ENCODE peak calls at places on chromosomes 13 and 19, in five cellular contexts. F, H, V, Q and P are unnamed samples. For H3K9me3, the result is how much of the 10 kb centered on the place peaks cover.

GRCh38 chr19:49687150-49687549 is 2.2 kb upstream of the ADM5 start:
- DNase-seq in F (no peak), H (no peak), V (no peak), Q (no peak), P (no peak)

GRCh38 chr13:51632643-51633357 is 48.5 kb downstream of the WDFY2 start:
- DNase-seq in F (no peak), H (no peak), V (no peak), Q (no peak), P (no peak)

GRCh38 chr19:4015705-4016402 is 8.3 kb downstream of the PIAS4 start:
- DNase-seq in F (peak), H (no peak), V (peak), Q (no peak), P (no peak)

GRCh38 chr19:55439052-55439451 is 4.0 kb downstream of the SHISA7 start:
- DNase-seq in F (no peak), H (no peak), V (no peak), Q (no peak), P (no peak)

GRCh38 chr19:54662730-54663129 is at the start of gene LILRB4:
- DNase-seq in F (no peak), H (peak), V (no peak), Q (no peak), P (peak)

GRCh38 chr19:55258476-55258827 is 365 bp downstream of the PPP6R1 start:
- DNase-seq in F (peak), H (no peak), V (peak), Q (peak), P (no peak)

GRCh38 chr13:22357132-22357531 is 686.3 kb downstream of the FGF9 start:
- DNase-seq in F (no peak), H (no peak), V (no peak), Q (no peak), P (peak)

GRCh38 chr13:21106089-21106488 is 44.7 kb upstream of the LATS2 start:
- DNase-seq in F (no peak), H (no peak), V (no peak), Q (no peak), P (no peak)

GRCh38 chr19:46976845-46977320 is 42.8 kb upstream of the NPAS1 start:
- DNase-seq in F (peak), H (no peak), V (no peak), Q (no peak), P (no peak)

GRCh38 chr19:447816-448546 is 12.9 kb downstream of the SHC2 start:
- DNase-seq in F (peak), H (no peak), V (no peak), Q (no peak), P (peak)

GRCh38 chr13:99380921-99381645 is 73.9 kb upstream of the GPR183 start:
- DNase-seq in F (no peak), H (no peak), V (no peak), Q (peak), P (no peak)

GRCh38 chr19:6333439-6333838 is at the start of gene ACER1:
- DNase-seq in F (no peak), H (no peak), V (no peak), Q (no peak), P (no peak)

GRCh38 chr19:6340493-6341201 is 7.2 kb upstream of the ACER1 start:
- DNase-seq in F (no peak), H (no peak), V (no peak), Q (no peak), P (no peak)

DNA sequence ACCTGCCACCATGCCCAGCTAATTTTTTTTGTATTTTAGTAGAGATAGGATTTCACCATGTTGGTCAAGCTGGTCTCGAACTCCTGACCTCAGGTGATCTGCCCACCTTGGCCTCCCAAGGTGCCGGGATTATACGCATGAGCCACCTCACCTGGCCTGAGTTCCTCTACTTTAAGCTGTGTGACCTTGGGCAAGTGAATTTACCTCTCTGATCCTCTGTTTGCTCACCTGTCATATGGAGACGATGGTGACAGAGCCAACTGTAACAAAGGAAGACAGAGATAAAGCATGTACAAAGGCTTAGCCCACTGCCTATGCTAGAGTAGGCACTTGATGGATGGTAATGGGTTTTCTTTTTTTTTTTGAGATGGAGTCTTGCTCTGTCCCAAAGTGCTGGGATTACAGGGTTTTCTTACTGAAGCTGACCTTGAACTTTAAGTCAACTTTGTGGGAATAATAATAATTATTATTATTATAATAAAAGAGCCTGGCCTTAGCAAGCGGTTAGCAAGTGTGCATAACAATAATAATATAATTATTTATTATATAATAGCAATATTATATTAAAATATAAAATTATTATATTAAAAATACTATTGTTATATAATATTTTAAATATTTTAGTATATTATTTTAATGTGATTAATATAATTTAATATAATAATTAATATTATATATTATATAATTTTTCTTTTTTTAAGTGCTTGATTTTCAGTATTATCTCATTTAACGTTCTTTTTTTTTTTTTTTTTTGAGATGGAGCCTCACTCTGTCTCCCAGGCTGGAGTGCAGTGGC is 1.3 kb upstream of the ACER1 start:
- DNase-seq in F (no peak), H (no peak), V (no peak), Q (no peak), P (no peak)
- H3K9me3 ChIP-seq in F (under half), H (under half), V (under half), Q (under half), P (under half)

DNA sequence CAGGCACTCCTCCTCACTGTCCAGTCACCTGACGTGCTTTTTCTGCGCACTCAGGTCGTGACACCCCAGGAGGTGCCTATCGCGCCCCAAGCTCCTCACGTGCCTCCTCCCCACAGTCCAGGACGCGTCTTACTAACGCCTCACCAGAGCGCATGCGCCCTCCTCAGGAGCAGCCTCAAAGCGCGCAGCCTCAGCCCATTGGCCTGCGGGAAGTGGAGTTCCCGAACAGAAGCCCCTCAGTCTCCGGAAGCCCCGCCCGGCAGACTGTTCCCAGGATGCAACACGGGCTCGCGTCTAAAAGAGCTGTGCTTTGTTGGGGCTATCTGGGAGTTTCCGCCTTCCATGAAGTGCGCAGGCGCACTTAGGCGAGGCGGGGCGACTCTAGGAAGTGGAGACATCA is 8.3 kb upstream of the ZNF556 start:
- DNase-seq in F (no peak), H (no peak), V (no peak), Q (no peak), P (no peak)
- H3K9me3 ChIP-seq in F (under half), H (under half), V (under half), Q (under half), P (half or more)

DNA sequence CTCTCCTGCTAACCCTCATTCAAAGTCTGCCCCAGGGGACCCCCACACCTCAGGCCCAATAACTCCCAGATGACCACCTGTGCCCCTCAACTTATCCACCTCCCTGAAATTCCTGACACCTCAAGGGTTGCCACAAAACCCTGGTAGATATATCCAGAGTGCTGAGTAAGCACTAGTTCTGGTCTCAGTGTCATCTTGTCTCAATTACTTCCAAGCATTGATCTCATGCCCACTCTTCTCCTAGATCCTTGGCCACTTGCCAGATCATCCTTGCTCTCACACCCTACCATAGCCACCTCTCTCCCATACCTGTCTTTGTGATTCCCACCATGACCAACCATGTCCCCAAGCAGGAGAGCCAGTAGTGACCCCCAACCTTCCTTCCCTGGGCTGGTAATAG is 2.0 kb downstream of the ZNF416 start:
- DNase-seq in F (no peak), H (no peak), V (no peak), Q (no peak), P (no peak)
- H3K9me3 ChIP-seq in F (under half), H (half or more), V (under half), Q (half or more), P (under half)

DNA sequence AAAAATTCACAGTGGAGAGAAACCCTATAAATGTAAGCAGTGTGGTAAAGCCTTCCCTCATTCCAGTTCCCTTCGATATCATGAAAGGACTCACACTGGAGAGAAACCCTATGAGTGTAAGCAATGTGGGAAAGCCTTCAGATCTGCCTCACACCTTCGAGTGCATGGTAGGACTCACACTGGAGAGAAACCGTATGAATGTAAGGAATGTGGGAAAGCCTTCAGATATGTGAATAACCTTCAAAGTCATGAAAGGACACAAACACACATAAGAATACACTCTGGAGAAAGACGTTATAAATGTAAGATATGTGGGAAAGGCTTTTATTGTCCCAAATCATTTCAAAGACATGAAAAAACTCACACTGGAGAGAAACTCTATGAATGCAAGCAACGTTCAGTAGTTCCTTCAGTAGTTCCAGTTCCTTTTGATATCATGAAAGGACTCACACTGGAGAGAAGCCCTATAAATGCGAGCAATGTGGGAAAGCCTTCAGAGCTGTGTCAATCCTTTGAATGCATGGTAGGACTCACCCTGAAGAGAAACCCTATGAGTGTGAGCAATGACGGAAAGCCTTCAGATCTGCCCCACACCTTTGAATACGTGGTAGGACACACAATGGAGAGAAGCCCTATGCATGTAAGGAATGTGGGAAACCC is 16.1 kb upstream of the ZNF439 start:
- DNase-seq in F (no peak), H (no peak), V (no peak), Q (no peak), P (no peak)
- H3K9me3 ChIP-seq in F (under half), H (under half), V (under half), Q (under half), P (half or more)

GRCh38 chr19:52961981-52962380 is 700 bp downstream of the ZNF816 start:
- DNase-seq in F (no peak), H (no peak), V (no peak), Q (no peak), P (no peak)

GRCh38 chr19:52957591-52957990 is 5.1 kb downstream of the ZNF816 start:
- DNase-seq in F (no peak), H (no peak), V (no peak), Q (no peak), P (no peak)

GRCh38 chr19:52962394-52963228 is at the start of gene ZNF816:
- DNase-seq in F (peak), H (peak), V (peak), Q (peak), P (peak)

GRCh38 chr19:52959613-52960295 is 2.9 kb downstream of the ZNF816 start:
- DNase-seq in F (no peak), H (no peak), V (no peak), Q (no peak), P (no peak)

DNA sequence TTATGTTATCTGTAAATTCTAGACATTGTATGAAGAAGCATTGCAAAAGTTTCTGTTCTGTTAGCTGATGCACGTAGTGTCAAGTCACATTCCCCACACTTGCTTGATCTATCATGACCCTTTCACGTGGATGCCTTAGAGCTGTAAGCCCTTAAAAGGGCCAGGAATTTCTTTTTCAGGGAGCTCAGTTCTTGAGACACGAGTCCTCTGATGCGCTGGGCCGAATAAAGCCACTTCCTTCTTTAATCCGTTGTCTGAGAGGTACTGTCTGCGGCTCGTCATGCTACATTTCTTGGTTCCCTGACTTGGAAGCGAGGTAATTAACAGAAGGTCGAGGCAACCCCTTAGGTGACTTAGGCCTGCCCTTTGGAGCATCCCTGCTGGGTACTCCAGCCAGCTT is 5.8 kb downstream of the ZNF816 start:
- DNase-seq in F (no peak), H (no peak), V (no peak), Q (no peak), P (no peak)
- H3K9me3 ChIP-seq in F (under half), H (under half), V (under half), Q (half or more), P (under half)

DNA sequence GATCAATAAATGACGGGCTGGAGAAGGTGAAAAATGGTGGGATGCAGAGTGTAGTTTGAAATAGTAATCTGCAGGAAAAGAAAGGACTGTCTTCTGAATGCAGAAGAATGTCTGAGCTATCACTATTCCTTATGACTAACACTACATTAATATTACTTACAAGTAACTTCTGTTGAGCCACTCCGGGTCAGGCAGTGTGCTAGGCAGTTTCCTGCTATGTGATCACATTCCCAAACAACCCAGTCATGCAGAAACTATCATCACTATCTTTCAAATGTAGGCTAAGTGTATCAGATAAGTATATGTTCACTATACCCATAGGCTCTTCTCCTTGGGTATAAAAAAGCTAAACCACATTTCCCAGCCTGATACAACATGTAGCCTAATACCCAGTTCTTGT is 6.6 kb downstream of the ZNF599 start:
- DNase-seq in F (no peak), H (no peak), V (no peak), Q (no peak), P (no peak)
- H3K9me3 ChIP-seq in F (under half), H (under half), V (under half), Q (under half), P (under half)

GRCh38 chr19:21922276-21922675 is 86.3 kb upstream of the ZNF43 start:
- DNase-seq in F (no peak), H (no peak), V (no peak), Q (no peak), P (no peak)

GRCh38 chr19:21921691-21922180 is 85.8 kb upstream of the ZNF43 start:
- DNase-seq in F (no peak), H (no peak), V (no peak), Q (no peak), P (no peak)
- H3K9me3 ChIP-seq in F (under half), H (under half), V (under half), Q (under half), P (half or more)

GRCh38 chr19:9498183-9498902 is at the start of gene ZNF560:
- DNase-seq in F (peak), H (peak), V (no peak), Q (no peak), P (no peak)
- H3K9me3 ChIP-seq in F (under half), H (under half), V (under half), Q (under half), P (under half)